ENCODE peak calls at places on chromosome 21, in ten cellular contexts. P, E, B, O, K, M, Z, A, U and H are unnamed samples.
A peak's percentile ranks its signal among the peaks of the same experiment; 100 is the strongest.

GRCh38 chr21:29145354-29145782 is 14.9 kb downstream of the MAP3K7CL start:
- DNase-seq in P (no peak), E (no peak), B (no peak), O (no peak), K (no peak), M (no peak), Z (no peak), A (no peak), U (peak; percentile 46), H (peak; percentile 62)

GRCh38 chr21:20790113-20790512 is 208.1 kb upstream of the NCAM2 start:
- DNase-seq in P (no peak), E (no peak), B (no peak), O (no peak), K (no peak), M (no peak), Z (no peak), A (no peak), U (no peak), H (no peak)

GRCh38 chr21:36059823-36060158 is 535 bp downstream of the SETD4 start:
- DNase-seq in P (peak; percentile 54), E (peak; percentile 16), B (no peak), O (no peak), K (no peak), M (no peak), Z (no peak), A (no peak), U (peak; percentile 70), H (no peak)

GRCh38 chr21:37402251-37402867 is 35.8 kb downstream of the DYRK1A start:
- DNase-seq in P (no peak), E (no peak), B (no peak), O (no peak), K (no peak), M (no peak), Z (no peak), A (no peak), U (no peak), H (no peak)

GRCh38 chr21:45531393-45532215 is 10.6 kb downstream of the SLC19A1 start:
- DNase-seq in P (no peak), E (no peak), B (peak; percentile 9), O (no peak), K (peak; percentile 40), M (no peak), Z (no peak), A (peak; percentile 24), U (no peak), H (no peak)

GRCh38 chr21:36788116-36788515 is 89.2 kb downstream of the SIM2 start:
- DNase-seq in P (no peak), E (no peak), B (no peak), O (no peak), K (no peak), M (no peak), Z (no peak), A (no peak), U (no peak), H (peak; percentile 33)

GRCh38 chr21:14547834-14548513 is 1.9 kb upstream of the SAMSN1 start:
- DNase-seq in P (no peak), E (no peak), B (no peak), O (no peak), K (no peak), M (no peak), Z (no peak), A (no peak), U (no peak), H (no peak)

GRCh38 chr21:45886610-45887026 is 95.0 kb upstream of the COL6A1 start:
- DNase-seq in P (no peak), E (no peak), B (no peak), O (peak; percentile 15), K (no peak), M (peak; percentile 11), Z (no peak), A (no peak), U (no peak), H (no peak)

GRCh38 chr21:44858291-44858690 is 15.2 kb downstream of the PTTG1IP start:
- DNase-seq in P (no peak), E (no peak), B (no peak), O (no peak), K (no peak), M (no peak), Z (no peak), A (no peak), U (no peak), H (no peak)

GRCh38 chr21:37594472-37594951 is 227.9 kb downstream of the DYRK1A start:
- DNase-seq in P (no peak), E (no peak), B (no peak), O (no peak), K (no peak), M (no peak), Z (no peak), A (no peak), U (no peak), H (no peak)

GRCh38 chr21:33026299-33026858 is 644 bp downstream of the OLIG2 start:
- DNase-seq in P (no peak), E (no peak), B (no peak), O (no peak), K (no peak), M (no peak), Z (no peak), A (no peak), U (no peak), H (no peak)

GRCh38 chr21:36104306-36105300 is 30.3 kb upstream of the CBR3 start:
- DNase-seq in P (no peak), E (no peak), B (peak; percentile 36), O (no peak), K (peak; percentile 83), M (no peak), Z (peak; percentile 38), A (no peak), U (peak; percentile 61), H (no peak)

GRCh38 chr21:36113647-36114428 is 21.0 kb upstream of the CBR3 start:
- DNase-seq in P (no peak), E (no peak), B (no peak), O (peak; percentile 47), K (peak; percentile 74), M (peak; percentile 33), Z (peak; percentile 47), A (no peak), U (no peak), H (no peak)

GRCh38 chr21:42760977-42761751 is 107.7 kb downstream of the PDE9A start:
- DNase-seq in P (no peak), E (no peak), B (no peak), O (no peak), K (no peak), M (no peak), Z (no peak), A (no peak), U (no peak), H (no peak)